ENCODE peak calls at places on chromosomes 16 and 17, in eight cellular contexts. G, N, R, M, V, Z, T and E are unnamed samples.

GRCh38 chr17:82718986-82719685 is 2.6 kb downstream of the FN3KRP start:
- DNase-seq in T (no peak), Z (no peak), N (no peak), M (no peak), R (no peak), V (no peak), G (no peak), E (no peak)

GRCh38 chr16:67449328-67449727 is 18.4 kb downstream of the HSD11B2 start:
- DNase-seq in M (no peak), V (no peak), T (no peak), G (no peak), R (no peak), N (no peak), Z (no peak), E (no peak)

GRCh38 chr16:3087243-3087791 is 11.8 kb downstream of the ZSCAN10 start:
- DNase-seq in G (no peak), V (no peak), Z (no peak), R (no peak), M (no peak), N (no peak), T (peak), E (no peak)

GRCh38 chr17:79874329-79874981 is 35.2 kb upstream of the CBX4 start:
- DNase-seq in T (no peak), N (no peak), M (peak), V (no peak), G (no peak), Z (no peak), R (no peak), E (no peak)

GRCh38 chr17:73285916-73286862 is 24.5 kb upstream of the CPSF4L start:
- DNase-seq in V (no peak), Z (no peak), N (no peak), G (no peak), T (no peak), R (no peak), M (no peak), E (no peak)

GRCh38 chr17:45143101-45143670 is 5.1 kb upstream of the HEXIM1 start:
- DNase-seq in R (no peak), N (no peak), M (no peak), V (no peak), G (no peak), Z (no peak), T (no peak), E (no peak)

GRCh38 chr17:55710829-55711496 is 11.7 kb downstream of the TMEM100 start:
- DNase-seq in G (no peak), N (no peak), M (no peak), Z (no peak), R (no peak), V (no peak), T (no peak), E (no peak)

GRCh38 chr16:88455610-88456355 is 2.7 kb downstream of the ZFPM1 start:
- DNase-seq in M (peak), V (peak), Z (peak), G (peak), T (peak), N (no peak), R (no peak), E (no peak)

GRCh38 chr17:77756846-77757610 is 201.5 kb upstream of the TNRC6C start:
- DNase-seq in Z (no peak), G (no peak), V (no peak), M (no peak), T (no peak), R (no peak), N (no peak), E (no peak)

GRCh38 chr17:80446645-80447405 is 29.6 kb downstream of the NPTX1 start:
- DNase-seq in Z (no peak), N (no peak), V (no peak), M (no peak), T (no peak), G (no peak), R (no peak), E (no peak)

GRCh38 chr16:46748775-46749705 is 896 bp upstream of the MYLK3 start:
- DNase-seq in R (no peak), T (no peak), Z (no peak), G (no peak), V (no peak), N (no peak), M (no peak), E (no peak)

GRCh38 chr16:81786321-81786720 is 7.2 kb downstream of the PLCG2 start:
- DNase-seq in R (no peak), V (no peak), Z (no peak), T (no peak), N (no peak), G (no peak), M (peak), E (no peak)

GRCh38 chr16:76222853-76223252 is 54.3 kb upstream of the CNTNAP4 start:
- DNase-seq in Z (no peak), R (no peak), G (no peak), N (no peak), T (no peak), V (no peak), M (no peak), E (no peak)

GRCh38 chr16:88905563-88905962 is 39.1 kb upstream of the PABPN1L start:
- DNase-seq in R (no peak), Z (no peak), G (no peak), V (peak), N (no peak), M (no peak), T (peak), E (no peak)

GRCh38 chr17:20091161-20092029 is 82.2 kb downstream of the SPECC1 start:
- DNase-seq in R (no peak), T (no peak), G (no peak), N (no peak), M (peak), Z (no peak), V (no peak), E (no peak)

GRCh38 chr17:77317091-77317519 is 176.3 kb downstream of the SEC14L1 start:
- DNase-seq in M (no peak), T (no peak), Z (no peak), G (no peak), N (no peak), V (no peak), R (no peak), E (no peak)

GRCh38 chr17:47212458-47212857 is 3.3 kb downstream of the MYL4 start:
- DNase-seq in V (no peak), M (no peak), G (no peak), N (no peak), R (no peak), T (no peak), Z (no peak), E (no peak)

GRCh38 chr17:42087736-42088705 is 10.3 kb downstream of the ZNF385C start:
- DNase-seq in N (no peak), V (no peak), R (peak), Z (no peak), T (no peak), G (no peak), M (no peak), E (peak)

GRCh38 chr16:52238710-52239109 is 308.2 kb downstream of the TOX3 start:
- DNase-seq in G (no peak), R (no peak), N (no peak), T (no peak), Z (no peak), M (no peak), V (no peak), E (no peak)